ENCODE peak calls at places on chromosomes 1 and 21, in six cellular contexts. J, A, Q, S, C and U are unnamed samples.

GRCh38 chr1:245542365-245542764 is 387.6 kb downstream of the KIF26B start:
- DNase-seq in C (no peak), A (no peak), J (no peak), Q (no peak), S (no peak), U (no peak)

GRCh38 chr1:15956150-15956549 is 19.8 kb downstream of the ZBTB17 start:
- DNase-seq in J (no peak), C (no peak), A (no peak), S (no peak), Q (no peak), U (no peak)

GRCh38 chr1:64675718-64676345 is 69.0 kb upstream of the RAVER2 start:
- DNase-seq in C (peak; percentile 3), Q (no peak), J (no peak), S (peak; percentile 13), A (peak; percentile 41), U (no peak)

GRCh38 chr1:44894591-44894990 is 51.5 kb upstream of the PTCH2 start:
- DNase-seq in J (no peak), Q (no peak), C (no peak), A (no peak), S (no peak), U (no peak)

GRCh38 chr1:157652859-157653493 is 47.6 kb downstream of the FCRL3 start:
- DNase-seq in S (no peak), C (no peak), A (no peak), Q (no peak), J (peak; percentile 44), U (peak; percentile 66)

GRCh38 chr1:45673956-45674355 is 12.4 kb downstream of the GPBP1L1 start:
- DNase-seq in J (no peak), Q (no peak), S (no peak), C (no peak), A (no peak), U (no peak)

GRCh38 chr1:64047549-64047969 is 155.9 kb upstream of the UBE2U start:
- DNase-seq in C (no peak), A (peak; percentile 34), S (no peak), J (no peak), Q (no peak), U (no peak)

GRCh38 chr1:119006406-119007279 is 18.5 kb upstream of the TBX15 start:
- DNase-seq in A (no peak), Q (no peak), S (no peak), C (no peak), J (no peak), U (no peak)

GRCh38 chr1:98388431-98388830 is 273.1 kb upstream of the SNX7 start:
- DNase-seq in Q (no peak), S (no peak), A (no peak), J (peak; percentile 20), C (no peak), U (no peak)

GRCh38 chr1:156004843-156005593 is 15.7 kb downstream of the SSR2 start:
- DNase-seq in Q (no peak), S (no peak), C (no peak), J (no peak), A (no peak), U (no peak)

GRCh38 chr1:47650205-47650604 is 212.4 kb downstream of the FOXD2 start:
- DNase-seq in J (no peak), Q (no peak), A (no peak), C (no peak), S (no peak), U (no peak)

GRCh38 chr1:42801832-42802483 is 15.0 kb upstream of the ERMAP start:
- DNase-seq in Q (no peak), A (no peak), J (no peak), C (no peak), S (no peak), U (no peak)

GRCh38 chr1:229148041-229148671 is 122.8 kb upstream of the RAB4A start:
- DNase-seq in S (peak; percentile 86), C (peak; percentile 94), Q (peak; percentile 15), J (no peak), A (peak; percentile 61), U (no peak)

GRCh38 chr1:4657920-4658585 is 3.6 kb downstream of the AJAP1 start:
- DNase-seq in Q (no peak), J (no peak), A (peak; percentile 49), C (no peak), S (no peak), U (no peak)

GRCh38 chr1:59156526-59157196 is 140.2 kb upstream of the FGGY start:
- DNase-seq in A (no peak), Q (no peak), C (no peak), S (no peak), J (no peak), U (no peak)

GRCh38 chr1:7717769-7718368 is 53.2 kb upstream of the VAMP3 start:
- DNase-seq in Q (no peak), S (no peak), J (no peak), A (no peak), C (peak; percentile 34), U (no peak)

GRCh38 chr1:31633117-31633516 is 11.6 kb downstream of the PEF1 start:
- DNase-seq in Q (no peak), J (no peak), C (peak; percentile 24), S (peak; percentile 64), A (no peak), U (no peak)

GRCh38 chr1:192552619-192553225 is 22.9 kb upstream of the RGS1 start:
- DNase-seq in A (no peak), C (no peak), S (no peak), Q (no peak), J (no peak), U (no peak)

GRCh38 chr1:40305871-40306270 is 11.2 kb downstream of the COL9A2 start:
- DNase-seq in S (no peak), C (no peak), Q (no peak), A (no peak), J (no peak), U (no peak)

GRCh38 chr1:184664042-184664659 is 90.5 kb downstream of the EDEM3 start:
- DNase-seq in C (peak; percentile 19), J (no peak), Q (no peak), A (peak; percentile 83), S (peak; percentile 82), U (peak; percentile 12)

GRCh38 chr1:157145081-157145480 is 6.9 kb upstream of the ETV3 start:
- DNase-seq in S (no peak), J (no peak), C (no peak), Q (no peak), A (no peak), U (no peak)

GRCh38 chr21:46065215-46065992 is 32.5 kb upstream of the COL6A2 start:
- DNase-seq in Q (no peak), J (no peak), S (no peak), C (no peak), A (no peak), U (no peak)

GRCh38 chr1:27161594-27161993 is 6.7 kb upstream of the SLC9A1 start:
- DNase-seq in J (peak; percentile 65), A (peak; percentile 1), Q (no peak), S (peak; percentile 4), C (no peak), U (peak; percentile 34)

GRCh38 chr1:101506541-101507164 is 269.8 kb downstream of the S1PR1 start:
- DNase-seq in Q (no peak), C (peak; percentile 44), J (peak; percentile 21), S (peak; percentile 38), A (peak; percentile 33), U (peak; percentile 27)

GRCh38 chr1:219710529-219711194 is 97.8 kb upstream of the ZC3H11B start:
- DNase-seq in S (no peak), A (no peak), Q (no peak), C (no peak), J (no peak), U (no peak)

DNA sequence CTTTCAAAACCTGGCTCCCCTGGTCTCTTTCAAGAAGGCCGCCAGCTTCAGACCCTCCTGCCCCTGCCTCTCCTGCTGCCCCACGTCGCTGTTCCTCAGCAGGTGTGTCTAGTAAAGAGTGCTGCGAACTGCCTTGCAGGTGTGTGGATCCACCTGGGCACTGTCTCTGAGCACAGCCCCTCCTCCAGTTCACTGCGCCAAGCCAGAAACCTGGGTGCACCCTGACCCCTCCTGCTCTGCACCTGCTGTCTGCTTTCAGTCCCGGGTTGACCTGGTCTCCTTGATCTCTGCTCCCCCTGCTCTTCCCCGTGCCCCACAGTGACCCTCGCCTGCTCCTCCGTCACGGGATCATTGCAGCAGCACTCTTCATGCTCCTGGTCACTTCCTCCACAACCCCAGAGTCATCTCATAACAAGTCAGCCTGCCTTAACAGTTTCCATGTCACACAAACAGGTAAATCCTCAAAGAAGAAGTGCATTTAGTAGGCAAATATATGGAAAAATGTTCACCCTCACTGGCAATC is 6.5 kb downstream of the A3GALT2 start:
- DNase-seq in Q (no peak), S (no peak), J (no peak), A (no peak), C (no peak), U (no peak)
- TF ChIP-seq GABPA in Q (no peak), S (no peak), J (no peak), A (no peak), C (no peak), U (no peak)

GRCh38 chr1:172287207-172287606 is 133.3 kb upstream of the C1orf105 start:
- DNase-seq in C (no peak), A (no peak), Q (no peak), S (no peak), J (no peak), U (no peak)
- TF ChIP-seq GABPA in C (no peak), A (no peak), Q (no peak), S (no peak), J (no peak), U (no peak)

DNA sequence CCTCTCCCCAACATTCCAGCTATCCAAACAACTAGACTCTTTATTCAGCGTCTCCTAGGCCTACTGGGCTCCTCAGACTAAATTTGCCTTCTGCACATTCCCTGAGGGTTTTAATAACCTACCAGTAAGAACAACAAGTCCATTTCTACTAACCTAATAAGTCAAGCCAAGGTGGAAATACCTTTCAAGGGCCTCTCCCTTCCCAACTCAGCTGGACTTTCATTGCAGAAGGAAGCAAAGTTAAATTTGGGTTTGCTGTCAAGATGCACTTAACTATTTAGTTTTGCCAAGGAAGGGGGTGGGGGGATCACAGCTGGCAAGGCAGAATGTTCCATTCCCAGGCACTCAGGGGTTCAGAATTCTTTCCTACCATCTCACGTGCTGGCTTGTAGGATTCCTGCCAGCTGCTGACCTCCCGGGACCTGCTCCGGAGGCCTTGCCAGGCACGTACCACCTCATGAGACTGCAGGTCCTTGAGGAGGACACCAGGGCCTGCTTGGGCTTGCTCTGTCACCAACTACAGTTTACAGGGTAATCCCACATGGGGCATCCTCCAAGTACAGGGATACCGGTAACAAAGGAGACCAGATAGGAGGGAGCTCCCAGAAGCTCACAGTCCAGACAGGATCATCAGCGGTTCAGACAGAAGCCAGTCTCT is 29.7 kb downstream of the SLC30A1 start:
- DNase-seq in S (no peak), Q (no peak), J (no peak), C (no peak), A (no peak), U (no peak)
- TF ChIP-seq GABPA in S (peak; percentile 8), Q (no peak), J (no peak), C (no peak), A (no peak), U (no peak)

GRCh38 chr1:22376546-22376945 is 75.1 kb upstream of the ZBTB40 start:
- DNase-seq in Q (no peak), A (no peak), C (no peak), S (no peak), J (no peak), U (no peak)

GRCh38 chr1:22383526-22384291 is 67.9 kb upstream of the ZBTB40 start:
- DNase-seq in C (no peak), J (no peak), S (peak; percentile 68), A (no peak), Q (no peak), U (no peak)

GRCh38 chr1:22379566-22379965 is 72.1 kb upstream of the ZBTB40 start:
- DNase-seq in C (no peak), J (no peak), Q (no peak), S (no peak), A (peak; percentile 69), U (no peak)

GRCh38 chr1:22376976-22377375 is 74.7 kb upstream of the ZBTB40 start:
- DNase-seq in J (no peak), A (no peak), Q (no peak), C (no peak), S (no peak), U (no peak)

GRCh38 chr1:22380024-22380785 is 71.4 kb upstream of the ZBTB40 start:
- DNase-seq in J (no peak), S (peak; percentile 71), C (no peak), A (no peak), Q (peak; percentile 15), U (no peak)
- TF ChIP-seq GABPA in J (no peak), S (no peak), C (no peak), A (no peak), Q (no peak), U (no peak)